ENCODE peak calls at places on chromosome 9, in five cellular contexts. J is pancreas, M is psoas muscle, G is HepG2, L is hepatocyte. P is an unnamed sample.

GRCh38 chr9:34253460-34253837 is 74.6 kb downstream of the UBAP1 start:
- DNase-seq in L (peak; percentile 24), J (no peak), G (no peak), M (no peak), P (no peak)

GRCh38 chr9:92970467-92970923 is 23.2 kb downstream of the FGD3 start:
- DNase-seq in J (no peak), G (no peak), L (no peak), M (no peak), P (peak; percentile 89)

GRCh38 chr9:133710661-133711427 is 27.3 kb downstream of the SARDH start:
- DNase-seq in L (no peak), M (no peak), G (no peak), J (peak; percentile 68), P (no peak)

GRCh38 chr9:122056484-122056883 is 36.6 kb downstream of the TTLL11 start:
- DNase-seq in M (no peak), J (no peak), G (peak; percentile 11), L (peak; percentile 26), P (peak; percentile 61)

GRCh38 chr9:110179734-110180133 is 28.2 kb downstream of the C9orf152 start:
- DNase-seq in G (no peak), L (no peak), J (no peak), M (no peak), P (no peak)

GRCh38 chr9:71509054-71509453 is 259.3 kb downstream of the CEMIP2 start:
- DNase-seq in J (no peak), G (no peak), M (no peak), L (peak; percentile 8), P (no peak)

GRCh38 chr9:98707158-98708102 is 1.3 kb downstream of the GABBR2 start:
- DNase-seq in L (peak; percentile 84), M (peak; percentile 18), G (peak; percentile 17), J (no peak), P (peak; percentile 85)

GRCh38 chr9:69818946-69819345 is 1.7 kb upstream of the CFAP95 start:
- DNase-seq in M (no peak), G (no peak), L (no peak), J (no peak), P (no peak)

GRCh38 chr9:105007143-105007542 is 79.2 kb upstream of the ABCA1 start:
- DNase-seq in G (no peak), M (peak; percentile 17), L (peak; percentile 21), J (no peak), P (no peak)

GRCh38 chr9:127057970-127058644 is 64.3 kb downstream of the ANGPTL2 start:
- DNase-seq in M (peak; percentile 43), G (no peak), J (no peak), L (no peak), P (no peak)

GRCh38 chr9:3863114-3863528 is 337.3 kb upstream of the RFX3 start:
- DNase-seq in L (no peak), G (no peak), J (no peak), M (no peak), P (no peak)

GRCh38 chr9:23648651-23649050 is 177.4 kb downstream of the ELAVL2 start:
- DNase-seq in M (no peak), L (no peak), J (no peak), G (no peak), P (no peak)

GRCh38 chr9:135455401-135456030 is 24.1 kb upstream of the PPP1R26 start:
- DNase-seq in M (no peak), G (no peak), L (no peak), J (no peak), P (no peak)

GRCh38 chr9:36091028-36091953 is 45.2 kb upstream of the GLIPR2 start:
- DNase-seq in G (peak; percentile 63), J (no peak), L (no peak), M (no peak), P (no peak)

GRCh38 chr9:8070779-8071444 is 271.3 kb upstream of the DMAC1 start:
- DNase-seq in G (no peak), M (no peak), J (peak; percentile 28), L (no peak), P (peak; percentile 69)

GRCh38 chr9:2741441-2742158 is 24.3 kb downstream of the KCNV2 start:
- DNase-seq in J (peak; percentile 46), G (no peak), M (no peak), L (no peak), P (no peak)

GRCh38 chr9:87148391-87149237 is 201.3 kb upstream of the GAS1 start:
- DNase-seq in L (peak; percentile 86), G (no peak), M (peak; percentile 88), J (peak; percentile 87), P (peak; percentile 86)

GRCh38 chr9:72858089-72858912 is 94.6 kb downstream of the ALDH1A1 start:
- DNase-seq in G (peak; percentile 94), J (no peak), L (peak; percentile 77), M (peak; percentile 24), P (no peak)

GRCh38 chr9:12640021-12640587 is 53.1 kb upstream of the TYRP1 start:
- DNase-seq in M (no peak), G (peak; percentile 27), L (peak; percentile 72), J (no peak), P (no peak)

GRCh38 chr9:133054194-133054890 is 7.4 kb upstream of the CEL start:
- DNase-seq in L (no peak), M (no peak), G (no peak), J (peak; percentile 86), P (no peak)

GRCh38 chr9:137590469-137591383 is at the start of gene ZMYND19:
- DNase-seq in M (peak; percentile 91), J (peak; percentile 96), G (peak; percentile 73), L (peak; percentile 97), P (peak; percentile 85)

GRCh38 chr9:126698251-126698650 is 84.5 kb downstream of the LMX1B start:
- DNase-seq in L (no peak), J (no peak), G (no peak), M (no peak), P (no peak)

GRCh38 chr9:109182940-109183798 is 16.1 kb upstream of the FRRS1L start:
- DNase-seq in J (no peak), L (peak; percentile 48), G (peak; percentile 81), M (no peak), P (peak; percentile 72)

GRCh38 chr9:69030851-69031645 is 4.5 kb upstream of the FXN start:
- DNase-seq in L (no peak), M (no peak), J (no peak), G (no peak), P (no peak)

GRCh38 chr9:89278551-89278950 is 32.4 kb upstream of the CKS2 start:
- DNase-seq in J (no peak), L (no peak), G (no peak), M (no peak), P (no peak)

GRCh38 chr9:126788631-126789349 is 16.1 kb upstream of the ZBTB43 start:
- DNase-seq in G (no peak), L (peak; percentile 48), J (no peak), M (no peak), P (no peak)

GRCh38 chr9:98958271-98958989 is 14.7 kb downstream of the COL15A1 start:
- DNase-seq in G (no peak), M (no peak), L (peak; percentile 36), J (no peak), P (no peak)

DNA sequence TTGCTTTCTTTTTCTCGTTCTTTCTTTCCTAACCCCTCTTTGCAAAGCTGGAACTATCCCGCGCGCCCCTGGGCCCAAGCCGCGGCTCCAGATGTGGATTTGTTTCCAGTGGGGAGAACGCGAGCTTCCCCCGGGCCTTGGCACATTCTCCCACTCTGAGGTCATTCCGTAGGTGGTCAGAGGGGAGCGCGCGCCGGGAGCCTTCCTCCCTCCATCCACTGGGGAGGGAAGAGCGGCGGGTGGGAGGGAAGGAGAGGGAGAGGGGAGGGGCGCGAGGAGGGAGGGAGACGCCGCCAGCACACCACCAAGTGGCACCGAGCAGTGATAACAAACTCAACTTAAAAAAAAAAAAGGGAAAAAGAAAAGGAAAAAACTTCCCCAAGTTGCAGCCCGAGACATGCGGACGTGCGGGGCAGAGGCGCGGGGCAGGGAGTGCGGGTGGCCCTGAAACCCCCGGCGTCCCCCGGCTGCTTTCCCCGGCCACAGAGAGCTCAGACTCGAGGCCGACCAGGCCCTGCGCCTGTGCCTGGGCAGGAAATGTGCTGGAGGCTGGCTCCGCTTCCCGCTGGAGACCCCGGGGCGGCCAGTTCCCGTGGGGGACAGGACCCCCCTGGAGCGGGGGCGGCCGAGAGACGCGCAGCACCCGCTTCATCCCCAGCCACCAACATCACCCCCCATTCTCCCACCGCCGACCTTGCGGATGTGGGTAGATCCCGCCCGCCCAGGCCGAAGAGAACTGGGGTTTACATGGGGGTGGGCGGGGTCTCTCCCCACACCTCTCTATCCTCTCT is 3.1 kb downstream of the IER5L start:
- DNase-seq in G (peak; percentile 57), L (peak; percentile 94), M (peak; percentile 85), J (peak; percentile 88), P (peak; percentile 63)
- TF ChIP-seq CTCF in G (peak; percentile 21), L (no peak), M (no peak), J (no peak), P (peak; percentile 13)

DNA sequence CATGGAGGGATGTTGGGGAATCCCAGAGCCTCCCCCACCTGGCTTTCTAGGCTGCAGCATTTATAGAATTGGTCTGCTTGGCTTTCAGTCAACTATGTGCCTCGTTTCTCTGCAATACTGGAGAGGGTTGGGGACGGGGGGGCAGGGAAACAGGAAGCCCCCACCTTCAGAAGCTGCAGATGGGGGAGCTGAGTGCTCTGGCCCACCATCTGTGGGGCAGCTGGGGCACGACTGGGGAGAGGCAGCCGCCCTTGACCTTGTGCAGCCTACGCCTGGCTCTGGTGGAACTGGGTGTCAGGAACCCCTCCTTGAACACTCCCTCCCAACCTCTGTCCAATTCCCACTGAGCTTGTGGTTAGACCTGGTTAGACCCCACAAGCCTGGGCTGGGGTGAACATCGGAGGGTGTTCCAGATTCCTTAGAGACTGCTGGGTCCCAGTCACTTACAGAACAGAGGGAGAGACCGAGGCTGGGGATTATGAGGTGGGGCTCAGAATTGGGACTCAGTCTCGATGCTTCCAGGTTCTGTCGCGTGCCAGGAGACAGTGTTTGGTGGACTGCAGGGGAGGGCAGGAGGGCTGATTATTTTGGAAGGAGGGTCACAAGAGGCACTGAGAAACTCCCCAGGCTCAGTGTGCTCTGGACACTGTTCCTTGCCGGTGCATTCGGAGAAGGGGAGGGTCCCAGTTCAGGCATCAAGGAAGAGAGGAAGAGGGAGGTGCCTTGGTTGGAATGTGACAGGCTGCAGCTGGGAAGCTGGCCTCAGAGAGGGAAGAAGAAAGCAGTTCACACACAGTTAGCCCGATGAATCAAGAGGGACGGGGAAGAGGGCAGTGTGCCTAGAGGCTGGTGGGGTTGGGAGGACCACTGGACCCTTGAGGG is 25.6 kb downstream of the COL27A1 start:
- DNase-seq in J (no peak), M (no peak), L (peak; percentile 49), G (no peak), P (no peak)
- H3K27ac ChIP-seq in J (no peak overlapping the region), M (no peak overlapping the region), L (peak overlapping the region; percentile 66), G (no peak overlapping the region), P (no peak overlapping the region)

GRCh38 chr9:6870149-6870548 is 112.4 kb downstream of the KDM4C start:
- DNase-seq in J (no peak), G (no peak), M (no peak), L (no peak), P (no peak)

GRCh38 chr9:6876195-6876594 is 118.4 kb downstream of the KDM4C start:
- DNase-seq in G (no peak), J (no peak), M (no peak), L (no peak), P (no peak)

GRCh38 chr9:6870650-6871477 is 113.1 kb downstream of the KDM4C start:
- DNase-seq in G (peak; percentile 16), J (no peak), L (no peak), M (no peak), P (no peak)

GRCh38 chr9:6877671-6878161 is 119.9 kb downstream of the KDM4C start:
- DNase-seq in M (no peak), L (no peak), J (no peak), G (peak; percentile 91), P (no peak)

GRCh38 chr9:6873862-6874261 is 116.1 kb downstream of the KDM4C start:
- DNase-seq in J (no peak), M (no peak), G (no peak), L (no peak), P (no peak)
- TF ChIP-seq CTCF in J (no peak), M (no peak), G (no peak), L (no peak), P (no peak)

GRCh38 chr9:112029921-112030444 is 133.4 kb downstream of the UGCG start:
- DNase-seq in L (peak; percentile 67), J (no peak), M (no peak), G (peak; percentile 43), P (no peak)
- H3K27ac ChIP-seq in L (peak overlapping the region; percentile 85), J (no peak overlapping the region), M (no peak overlapping the region), G (no peak overlapping the region), P (no peak overlapping the region)